ENCODE peak calls at places on chromosomes 1 and 21, in four cellular contexts. K is endothelial cell, V is endodermal cell, B is fibroblast of the conjunctiva. P is an unnamed sample.

GRCh38 chr21:31351438-31351837 is 7.4 kb upstream of the TIAM1 start:
- DNase-seq in V (no peak), B (peak), K (no peak), P (no peak)

GRCh38 chr1:15941899-15942660 is 33.8 kb downstream of the ZBTB17 start:
- DNase-seq in K (no peak), V (peak), B (no peak), P (no peak)

GRCh38 chr1:235933483-235934116 is 66.9 kb upstream of the LYST start:
- DNase-seq in V (no peak), B (no peak), K (no peak), P (no peak)

GRCh38 chr1:31880957-31881697 is 57.0 kb downstream of the PTP4A2 start:
- DNase-seq in B (no peak), V (no peak), K (no peak), P (no peak)

GRCh38 chr1:21933397-21934248 is 3.5 kb downstream of the HSPG2 start:
- DNase-seq in V (peak), K (peak), B (no peak), P (no peak)

GRCh38 chr1:98766241-98766640 is 104.7 kb downstream of the SNX7 start:
- DNase-seq in K (no peak), B (no peak), V (no peak), P (no peak)

GRCh38 chr1:7401814-7402547 is 369.1 kb upstream of the VAMP3 start:
- DNase-seq in V (peak), B (peak), K (no peak), P (no peak)

GRCh38 chr1:11559211-11559970 is 80.4 kb downstream of the DISP3 start:
- DNase-seq in V (no peak), K (no peak), B (no peak), P (no peak)

GRCh38 chr1:247857069-247857985 is at the start of gene TRIM58:
- DNase-seq in B (no peak), V (no peak), K (peak), P (peak)

GRCh38 chr1:119631433-119632102 is 16.5 kb downstream of the ZNF697 start:
- DNase-seq in K (no peak), B (peak), V (peak), P (peak)

GRCh38 chr1:187566371-187566770 is 737.6 kb downstream of the PLA2G4A start:
- DNase-seq in B (peak), V (no peak), K (no peak), P (no peak)